ENCODE peak calls at places on chromosomes 4 and X, in nine cellular contexts. U is uterus; B is GM04504; A is AG04449; T is colonic mucosa; C is GM12892; Z is GM13976; I is GF-D8; L is stimulated activated CD8-positive, alpha-beta memory T cell treated with anti-CD3 and anti-CD28 coated beads, Interleukin-15, amount 100 ng/mL, for 1 hour. Q is an unnamed sample.

GRCh38 chr4:107603430-107603829 is 116.6 kb downstream of the PAPSS1 start:
- DNase-seq in U (no peak), B (peak), A (no peak), T (no peak), C (no peak), Z (no peak), I (no peak), L (no peak), Q (no peak)

GRCh38 chr4:3530663-3531254 is 1.5 kb downstream of the LRPAP1 start:
- DNase-seq in U (no peak), B (no peak), A (no peak), T (no peak), C (no peak), Z (no peak), I (no peak), L (no peak), Q (no peak)

GRCh38 chr4:82599336-82599735 is 37.5 kb upstream of the TMEM150C start:
- DNase-seq in U (no peak), B (no peak), A (no peak), T (no peak), C (no peak), Z (no peak), I (no peak), L (no peak), Q (no peak)

GRCh38 chrX:20414781-20415445 is 148.2 kb upstream of the RPS6KA3 start:
- DNase-seq in U (no peak), B (no peak), A (no peak), T (no peak), C (no peak), Z (no peak), I (no peak), L (no peak), Q (no peak)

GRCh38 chr4:53476232-53477037 is 99.0 kb downstream of the FIP1L1 start:
- DNase-seq in U (no peak), B (peak), A (peak), T (no peak), C (no peak), Z (no peak), I (no peak), L (no peak), Q (no peak)

GRCh38 chrX:81259008-81259713 is 57.3 kb downstream of the SH3BGRL start:
- DNase-seq in U (no peak), B (no peak), A (no peak), T (no peak), C (no peak), Z (no peak), I (no peak), L (no peak), Q (no peak)

GRCh38 chrX:74349387-74349786 is 45.4 kb downstream of the ZCCHC13 start:
- DNase-seq in U (no peak), B (peak), A (peak), T (no peak), C (no peak), Z (no peak), I (no peak), L (no peak), Q (no peak)

GRCh38 chr4:1026115-1026514 is 14.7 kb downstream of the FGFRL1 start:
- DNase-seq in U (no peak), B (no peak), A (no peak), T (peak), C (peak), Z (peak), I (no peak), L (no peak), Q (peak)

GRCh38 chr4:89829470-89830138 is 7.4 kb downstream of the SNCA start:
- DNase-seq in U (no peak), B (no peak), A (no peak), T (no peak), C (no peak), Z (peak), I (peak), L (no peak), Q (peak)

GRCh38 chrX:118780915-118781314 is 42.7 kb upstream of the ZCCHC12 start:
- DNase-seq in U (no peak), B (no peak), A (no peak), T (no peak), C (no peak), Z (no peak), I (no peak), L (no peak), Q (no peak)

GRCh38 chrX:56787734-56788152 is 58.7 kb downstream of the NBDY start:
- DNase-seq in U (no peak), B (no peak), A (no peak), T (no peak), C (no peak), Z (no peak), I (no peak), L (no peak), Q (no peak)

GRCh38 chr4:26020083-26020668 is 106.2 kb downstream of the SMIM20 start:
- DNase-seq in U (no peak), B (no peak), A (no peak), T (no peak), C (no peak), Z (no peak), I (no peak), L (no peak), Q (no peak)

GRCh38 chr4:140249351-140249750 is 95.4 kb upstream of the MAML3 start:
- DNase-seq in U (no peak), B (no peak), A (no peak), T (no peak), C (no peak), Z (no peak), I (no peak), L (no peak), Q (no peak)

GRCh38 chr4:2829321-2829932 is 14.2 kb upstream of the ADD1 start:
- DNase-seq in U (no peak), B (no peak), A (no peak), T (no peak), C (peak), Z (no peak), I (no peak), L (no peak), Q (no peak)

GRCh38 chr4:159446266-159446976 is 343.5 kb downstream of the RAPGEF2 start:
- DNase-seq in U (no peak), B (peak), A (peak), T (peak), C (peak), Z (peak), I (peak), L (no peak), Q (peak)

GRCh38 chrX:12405306-12405705 is 267.0 kb downstream of the FRMPD4 start:
- DNase-seq in U (no peak), B (no peak), A (no peak), T (no peak), C (no peak), Z (no peak), I (no peak), L (no peak), Q (no peak)

GRCh38 chr4:137422666-137423065 is 109.6 kb downstream of the PCDH18 start:
- DNase-seq in U (no peak), B (no peak), A (no peak), T (no peak), C (no peak), Z (no peak), I (no peak), L (no peak), Q (no peak)

GRCh38 chr4:154044118-154044517 is 255.2 kb upstream of the SFRP2 start:
- DNase-seq in U (no peak), B (peak), A (no peak), T (no peak), C (no peak), Z (no peak), I (no peak), L (no peak), Q (no peak)

GRCh38 chr4:169723207-169723606 is 34.5 kb downstream of the HPF1 start:
- DNase-seq in U (no peak), B (no peak), A (no peak), T (no peak), C (no peak), Z (no peak), I (no peak), L (no peak), Q (no peak)

Q was measured in germinal center.